ENCODE peak calls at places on chromosome 20, in ten cellular contexts. One of them, this sample, is unnamed.

GRCh38 chr20:55793986-55794385 is 211.3 kb downstream of the CBLN4 start:
- DNase-seq in AG09309: no peak
- DNase-seq in SJSA1: no peak
- DNase-seq in GM23338: no peak
- DNase-seq in psoas muscle: no peak
- DNase-seq in dorsolateral prefrontal cortex: no peak
- DNase-seq in cardiac muscle cell: no peak
- DNase-seq in neuronal stem cell: no peak
- DNase-seq in suprapubic skin: no peak
- DNase-seq in IMR-90: no peak
- DNase-seq in this sample: no peak

GRCh38 chr20:17786221-17786718 is 86.5 kb downstream of the BANF2 start:
- DNase-seq in AG09309: peak
- DNase-seq in SJSA1: no peak
- DNase-seq in GM23338: no peak
- DNase-seq in psoas muscle: peak
- DNase-seq in dorsolateral prefrontal cortex: no peak
- DNase-seq in cardiac muscle cell: no peak
- DNase-seq in neuronal stem cell: no peak
- DNase-seq in suprapubic skin: no peak
- DNase-seq in IMR-90: peak
- DNase-seq in this sample: peak

GRCh38 chr20:56428881-56429280 is 16.8 kb downstream of the CASS4 start:
- DNase-seq in AG09309: no peak
- DNase-seq in SJSA1: no peak
- DNase-seq in GM23338: no peak
- DNase-seq in psoas muscle: no peak
- DNase-seq in dorsolateral prefrontal cortex: no peak
- DNase-seq in cardiac muscle cell: no peak
- DNase-seq in neuronal stem cell: no peak
- DNase-seq in suprapubic skin: no peak
- DNase-seq in IMR-90: no peak
- DNase-seq in this sample: peak

GRCh38 chr20:24943196-24943595 is 5.9 kb upstream of the CST7 start:
- DNase-seq in AG09309: no peak
- DNase-seq in SJSA1: no peak
- DNase-seq in GM23338: no peak
- DNase-seq in psoas muscle: no peak
- DNase-seq in dorsolateral prefrontal cortex: no peak
- DNase-seq in cardiac muscle cell: no peak
- DNase-seq in neuronal stem cell: no peak
- DNase-seq in suprapubic skin: no peak
- DNase-seq in IMR-90: no peak
- DNase-seq in this sample: no peak

GRCh38 chr20:61476956-61477355 is 224.9 kb downstream of the CDH4 start:
- DNase-seq in AG09309: no peak
- DNase-seq in SJSA1: no peak
- DNase-seq in GM23338: no peak
- DNase-seq in psoas muscle: no peak
- DNase-seq in dorsolateral prefrontal cortex: peak
- DNase-seq in cardiac muscle cell: no peak
- DNase-seq in neuronal stem cell: no peak
- DNase-seq in suprapubic skin: no peak
- DNase-seq in IMR-90: no peak
- DNase-seq in this sample: no peak

GRCh38 chr20:31861346-31862156 is 8.8 kb downstream of the DUSP15 start:
- DNase-seq in AG09309: no peak
- DNase-seq in SJSA1: peak
- DNase-seq in GM23338: peak
- DNase-seq in psoas muscle: peak
- DNase-seq in dorsolateral prefrontal cortex: no peak
- DNase-seq in cardiac muscle cell: peak
- DNase-seq in neuronal stem cell: peak
- DNase-seq in suprapubic skin: no peak
- DNase-seq in IMR-90: peak
- DNase-seq in this sample: no peak

GRCh38 chr20:31497838-31498540 is 16.3 kb upstream of the HM13 start:
- DNase-seq in AG09309: peak
- DNase-seq in SJSA1: no peak
- DNase-seq in GM23338: peak
- DNase-seq in psoas muscle: peak
- DNase-seq in dorsolateral prefrontal cortex: no peak
- DNase-seq in cardiac muscle cell: no peak
- DNase-seq in neuronal stem cell: no peak
- DNase-seq in suprapubic skin: no peak
- DNase-seq in IMR-90: peak
- DNase-seq in this sample: peak

GRCh38 chr20:7790189-7790588 is 150.1 kb downstream of the HAO1 start:
- DNase-seq in AG09309: no peak
- DNase-seq in SJSA1: no peak
- DNase-seq in GM23338: no peak
- DNase-seq in psoas muscle: no peak
- DNase-seq in dorsolateral prefrontal cortex: no peak
- DNase-seq in cardiac muscle cell: no peak
- DNase-seq in neuronal stem cell: no peak
- DNase-seq in suprapubic skin: no peak
- DNase-seq in IMR-90: no peak
- DNase-seq in this sample: no peak

GRCh38 chr20:25499031-25499430 is 86.3 kb downstream of the NINL start:
- DNase-seq in AG09309: no peak
- DNase-seq in SJSA1: no peak
- DNase-seq in GM23338: no peak
- DNase-seq in psoas muscle: no peak
- DNase-seq in dorsolateral prefrontal cortex: no peak
- DNase-seq in cardiac muscle cell: no peak
- DNase-seq in neuronal stem cell: no peak
- DNase-seq in suprapubic skin: no peak
- DNase-seq in IMR-90: no peak
- DNase-seq in this sample: no peak

DNA sequence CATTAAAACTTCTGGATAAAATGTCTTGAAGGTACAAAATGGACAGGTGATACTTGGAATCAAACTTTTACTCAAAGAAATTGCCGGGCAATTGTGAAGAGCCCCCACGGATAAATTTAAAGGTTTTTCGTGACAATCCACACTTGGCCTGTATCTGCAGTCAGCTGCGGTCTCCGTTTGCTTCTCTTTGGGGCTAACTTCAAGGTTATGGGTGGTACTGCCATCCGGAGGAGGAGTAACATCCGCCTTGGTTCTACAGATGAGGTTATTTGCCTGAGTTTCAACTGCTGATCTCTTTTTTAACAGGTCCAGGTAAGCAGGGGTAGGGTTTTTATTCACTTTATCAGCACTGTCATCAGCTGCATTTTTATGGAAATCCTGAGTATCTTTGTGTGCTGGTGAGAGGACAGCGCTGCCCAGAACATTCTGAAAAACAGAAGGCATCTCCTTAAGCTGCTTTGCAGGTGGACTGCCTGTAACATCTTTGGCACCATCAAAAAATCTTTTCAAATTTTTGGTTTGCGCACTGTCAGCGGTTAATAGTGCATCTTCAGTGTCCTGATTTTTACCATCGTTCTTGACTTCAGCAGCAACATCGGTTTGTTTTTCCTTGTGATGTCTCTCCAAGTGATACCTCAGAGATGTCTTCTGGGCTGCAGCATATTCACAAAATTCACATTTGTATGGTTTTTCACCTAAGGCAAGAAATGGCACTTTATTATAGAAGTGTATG is 16.9 kb downstream of the ZNF217 start:
- DNase-seq in AG09309: no peak
- DNase-seq in SJSA1: no peak
- DNase-seq in GM23338: no peak
- DNase-seq in psoas muscle: no peak
- DNase-seq in dorsolateral prefrontal cortex: no peak
- DNase-seq in cardiac muscle cell: no peak
- DNase-seq in neuronal stem cell: no peak
- DNase-seq in suprapubic skin: no peak
- DNase-seq in IMR-90: no peak
- DNase-seq in this sample: no peak
- H3K4me3 ChIP-seq in AG09309: no peak
- H3K4me3 ChIP-seq in SJSA1: no peak
- H3K4me3 ChIP-seq in GM23338: no peak
- H3K4me3 ChIP-seq in psoas muscle: no peak
- H3K4me3 ChIP-seq in dorsolateral prefrontal cortex: no peak
- H3K4me3 ChIP-seq in cardiac muscle cell: no peak
- H3K4me3 ChIP-seq in neuronal stem cell: no peak
- H3K4me3 ChIP-seq in suprapubic skin: no peak
- H3K4me3 ChIP-seq in IMR-90: no peak
- H3K4me3 ChIP-seq in this sample: no peak

GRCh38 chr20:34710861-34711574 is 6.9 kb downstream of the TP53INP2 start:
- DNase-seq in AG09309: no peak
- DNase-seq in SJSA1: no peak
- DNase-seq in GM23338: no peak
- DNase-seq in psoas muscle: no peak
- DNase-seq in dorsolateral prefrontal cortex: no peak
- DNase-seq in cardiac muscle cell: no peak
- DNase-seq in neuronal stem cell: no peak
- DNase-seq in suprapubic skin: no peak
- DNase-seq in IMR-90: no peak
- DNase-seq in this sample: no peak

GRCh38 chr20:34711813-34712430 is 7.8 kb downstream of the TP53INP2 start:
- DNase-seq in AG09309: no peak
- DNase-seq in SJSA1: no peak
- DNase-seq in GM23338: no peak
- DNase-seq in psoas muscle: no peak
- DNase-seq in dorsolateral prefrontal cortex: no peak
- DNase-seq in cardiac muscle cell: no peak
- DNase-seq in neuronal stem cell: no peak
- DNase-seq in suprapubic skin: no peak
- DNase-seq in IMR-90: no peak
- DNase-seq in this sample: no peak

GRCh38 chr20:34708621-34709043 is 4.5 kb downstream of the TP53INP2 start:
- DNase-seq in AG09309: no peak
- DNase-seq in SJSA1: no peak
- DNase-seq in GM23338: peak
- DNase-seq in psoas muscle: peak
- DNase-seq in dorsolateral prefrontal cortex: peak
- DNase-seq in cardiac muscle cell: peak
- DNase-seq in neuronal stem cell: peak
- DNase-seq in suprapubic skin: no peak
- DNase-seq in IMR-90: peak
- DNase-seq in this sample: peak

GRCh38 chr20:34709044-34709835 is 5.1 kb downstream of the TP53INP2 start:
- DNase-seq in AG09309: no peak
- DNase-seq in SJSA1: no peak
- DNase-seq in GM23338: peak
- DNase-seq in psoas muscle: peak
- DNase-seq in dorsolateral prefrontal cortex: peak
- DNase-seq in cardiac muscle cell: peak
- DNase-seq in neuronal stem cell: peak
- DNase-seq in suprapubic skin: peak
- DNase-seq in IMR-90: peak
- DNase-seq in this sample: peak

GRCh38 chr20:34709836-34710567 is 5.9 kb downstream of the TP53INP2 start:
- DNase-seq in AG09309: no peak
- DNase-seq in SJSA1: peak
- DNase-seq in GM23338: peak
- DNase-seq in psoas muscle: peak
- DNase-seq in dorsolateral prefrontal cortex: peak
- DNase-seq in cardiac muscle cell: peak
- DNase-seq in neuronal stem cell: peak
- DNase-seq in suprapubic skin: no peak
- DNase-seq in IMR-90: peak
- DNase-seq in this sample: peak
- H3K4me3 ChIP-seq in AG09309: peak
- H3K4me3 ChIP-seq in SJSA1: peak
- H3K4me3 ChIP-seq in GM23338: peak
- H3K4me3 ChIP-seq in psoas muscle: peak
- H3K4me3 ChIP-seq in dorsolateral prefrontal cortex: peak
- H3K4me3 ChIP-seq in cardiac muscle cell: peak
- H3K4me3 ChIP-seq in neuronal stem cell: peak
- H3K4me3 ChIP-seq in suprapubic skin: peak
- H3K4me3 ChIP-seq in IMR-90: peak
- H3K4me3 ChIP-seq in this sample: peak

GRCh38 chr20:34713194-34713943 is 9.2 kb downstream of the TP53INP2 start:
- DNase-seq in AG09309: peak
- DNase-seq in SJSA1: peak
- DNase-seq in GM23338: no peak
- DNase-seq in psoas muscle: no peak
- DNase-seq in dorsolateral prefrontal cortex: no peak
- DNase-seq in cardiac muscle cell: peak
- DNase-seq in neuronal stem cell: no peak
- DNase-seq in suprapubic skin: no peak
- DNase-seq in IMR-90: peak
- DNase-seq in this sample: no peak

GRCh38 chr20:34706912-34707784 is 3.0 kb downstream of the TP53INP2 start:
- DNase-seq in AG09309: no peak
- DNase-seq in SJSA1: no peak
- DNase-seq in GM23338: no peak
- DNase-seq in psoas muscle: no peak
- DNase-seq in dorsolateral prefrontal cortex: no peak
- DNase-seq in cardiac muscle cell: no peak
- DNase-seq in neuronal stem cell: no peak
- DNase-seq in suprapubic skin: no peak
- DNase-seq in IMR-90: no peak
- DNase-seq in this sample: no peak

GRCh38 chr20:34712525-34713192 is 8.5 kb downstream of the TP53INP2 start:
- DNase-seq in AG09309: no peak
- DNase-seq in SJSA1: no peak
- DNase-seq in GM23338: no peak
- DNase-seq in psoas muscle: no peak
- DNase-seq in dorsolateral prefrontal cortex: no peak
- DNase-seq in cardiac muscle cell: no peak
- DNase-seq in neuronal stem cell: no peak
- DNase-seq in suprapubic skin: no peak
- DNase-seq in IMR-90: no peak
- DNase-seq in this sample: no peak

GRCh38 chr20:34706022-34706875 is 2.1 kb downstream of the TP53INP2 start:
- DNase-seq in AG09309: no peak
- DNase-seq in SJSA1: no peak
- DNase-seq in GM23338: no peak
- DNase-seq in psoas muscle: no peak
- DNase-seq in dorsolateral prefrontal cortex: no peak
- DNase-seq in cardiac muscle cell: no peak
- DNase-seq in neuronal stem cell: no peak
- DNase-seq in suprapubic skin: no peak
- DNase-seq in IMR-90: no peak
- DNase-seq in this sample: no peak

GRCh38 chr20:34710568-34710839 is 6.4 kb downstream of the TP53INP2 start:
- DNase-seq in AG09309: no peak
- DNase-seq in SJSA1: no peak
- DNase-seq in GM23338: no peak
- DNase-seq in psoas muscle: no peak
- DNase-seq in dorsolateral prefrontal cortex: no peak
- DNase-seq in cardiac muscle cell: no peak
- DNase-seq in neuronal stem cell: no peak
- DNase-seq in suprapubic skin: no peak
- DNase-seq in IMR-90: no peak
- DNase-seq in this sample: no peak
- H3K4me3 ChIP-seq in AG09309: peak
- H3K4me3 ChIP-seq in SJSA1: no peak
- H3K4me3 ChIP-seq in GM23338: peak
- H3K4me3 ChIP-seq in psoas muscle: peak
- H3K4me3 ChIP-seq in dorsolateral prefrontal cortex: peak
- H3K4me3 ChIP-seq in cardiac muscle cell: no peak
- H3K4me3 ChIP-seq in neuronal stem cell: no peak
- H3K4me3 ChIP-seq in suprapubic skin: peak
- H3K4me3 ChIP-seq in IMR-90: no peak
- H3K4me3 ChIP-seq in this sample: no peak

DNA sequence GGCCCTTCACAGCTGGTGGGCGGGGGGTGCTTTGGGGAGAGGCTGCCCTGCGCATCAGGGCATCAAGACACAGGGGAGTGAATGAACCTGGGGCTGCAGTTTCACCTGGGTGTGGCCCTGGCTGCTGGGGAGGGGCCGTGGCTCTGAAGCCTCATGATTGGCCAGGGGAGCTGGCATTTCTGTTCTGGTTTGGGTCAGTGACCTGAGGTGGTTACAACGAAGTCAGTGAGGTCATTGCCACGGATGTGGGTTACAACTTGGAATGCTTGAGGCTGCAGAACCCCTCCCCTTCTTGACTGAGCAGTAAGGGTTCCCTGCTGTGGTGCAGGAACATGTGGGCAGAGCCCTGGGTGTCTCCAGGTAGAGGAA is 3.0 kb downstream of the TCEA2 start:
- DNase-seq in AG09309: peak
- DNase-seq in SJSA1: peak
- DNase-seq in GM23338: peak
- DNase-seq in psoas muscle: no peak
- DNase-seq in dorsolateral prefrontal cortex: no peak
- DNase-seq in cardiac muscle cell: no peak
- DNase-seq in neuronal stem cell: no peak
- DNase-seq in suprapubic skin: no peak
- DNase-seq in IMR-90: peak
- DNase-seq in this sample: no peak
- H3K4me3 ChIP-seq in AG09309: no peak
- H3K4me3 ChIP-seq in SJSA1: no peak
- H3K4me3 ChIP-seq in GM23338: no peak
- H3K4me3 ChIP-seq in psoas muscle: no peak
- H3K4me3 ChIP-seq in dorsolateral prefrontal cortex: no peak
- H3K4me3 ChIP-seq in cardiac muscle cell: no peak
- H3K4me3 ChIP-seq in neuronal stem cell: no peak
- H3K4me3 ChIP-seq in suprapubic skin: no peak
- H3K4me3 ChIP-seq in IMR-90: no peak
- H3K4me3 ChIP-seq in this sample: no peak